ENCODE peak calls at places on chromosomes 2 and 18, in ten cellular contexts. D, Q, M, O, Y, R, I, J, C and S are unnamed samples.

GRCh38 chr18:56727399-56727798 is 76.2 kb downstream of the WDR7 start:
- DNase-seq in D (no peak), Q (no peak), M (no peak), O (no peak), Y (no peak), R (no peak), I (no peak), J (no peak), C (no peak), S (no peak)

GRCh38 chr2:127953128-127953718 is 67.5 kb upstream of the AMMECR1L start:
- DNase-seq in D (peak), Q (no peak), M (no peak), O (no peak), Y (no peak), R (no peak), I (no peak), J (peak), C (no peak), S (no peak)

GRCh38 chr2:26914286-26914962 is 56.0 kb upstream of the MAPRE3 start:
- DNase-seq in D (no peak), Q (no peak), M (no peak), O (no peak), Y (no peak), R (no peak), I (no peak), J (no peak), C (no peak), S (no peak)

GRCh38 chr2:24101992-24102391 is 17.4 kb upstream of the TP53I3 start:
- DNase-seq in D (no peak), Q (no peak), M (no peak), O (no peak), Y (no peak), R (no peak), I (no peak), J (no peak), C (no peak), S (no peak)

GRCh38 chr2:165055081-165055879 is 100.0 kb upstream of the SLC38A11 start:
- DNase-seq in D (peak), Q (no peak), M (no peak), O (no peak), Y (no peak), R (no peak), I (no peak), J (no peak), C (no peak), S (peak)

GRCh38 chr18:51527826-51528225 is 330.3 kb upstream of the MEX3C start:
- DNase-seq in D (no peak), Q (no peak), M (no peak), O (no peak), Y (no peak), R (no peak), I (no peak), J (no peak), C (no peak), S (no peak)

GRCh38 chr2:134457353-134457752 is 203.5 kb downstream of the MGAT5 start:
- DNase-seq in D (no peak), Q (no peak), M (no peak), O (no peak), Y (no peak), R (no peak), I (no peak), J (no peak), C (no peak), S (no peak)

GRCh38 chr18:77100751-77101355 is 31.7 kb downstream of the MBP start:
- DNase-seq in D (no peak), Q (no peak), M (no peak), O (no peak), Y (no peak), R (peak), I (no peak), J (no peak), C (no peak), S (no peak)

GRCh38 chr2:98730053-98730850 is 680 bp downstream of the MGAT4A start:
- DNase-seq in D (no peak), Q (no peak), M (no peak), O (peak), Y (peak), R (peak), I (peak), J (peak), C (no peak), S (no peak)

GRCh38 chr2:240325006-240325653 is 110.3 kb upstream of the GPC1 start:
- DNase-seq in D (no peak), Q (no peak), M (no peak), O (no peak), Y (no peak), R (no peak), I (no peak), J (no peak), C (no peak), S (peak)

GRCh38 chr2:45184606-45185005 is 175.4 kb upstream of the SIX2 start:
- DNase-seq in D (peak), Q (no peak), M (no peak), O (no peak), Y (no peak), R (peak), I (no peak), J (no peak), C (peak), S (no peak)

GRCh38 chr2:128315122-128315828 is 3.4 kb downstream of the HS6ST1 start:
- DNase-seq in D (no peak), Q (no peak), M (no peak), O (no peak), Y (peak), R (no peak), I (no peak), J (no peak), C (peak), S (no peak)

GRCh38 chr2:73851274-73851673 is 22.5 kb downstream of the STAMBP start:
- DNase-seq in D (peak), Q (no peak), M (no peak), O (no peak), Y (no peak), R (peak), I (no peak), J (peak), C (no peak), S (no peak)

GRCh38 chr2:98716786-98717185 is 14.1 kb downstream of the MGAT4A start:
- DNase-seq in D (no peak), Q (no peak), M (no peak), O (no peak), Y (no peak), R (no peak), I (no peak), J (no peak), C (no peak), S (no peak)

GRCh38 chr2:230441188-230441897 is 25.3 kb downstream of the SP100 start:
- DNase-seq in D (peak), Q (no peak), M (no peak), O (peak), Y (no peak), R (no peak), I (no peak), J (peak), C (no peak), S (peak)

GRCh38 chr2:183038341-183039300 is at the start of gene NCKAP1:
- DNase-seq in D (peak), Q (peak), M (peak), O (peak), Y (peak), R (peak), I (peak), J (peak), C (peak), S (peak)

GRCh38 chr18:34224423-34225217 is at the start of gene NOL4:
- DNase-seq in D (no peak), Q (no peak), M (peak), O (no peak), Y (no peak), R (peak), I (no peak), J (peak), C (peak), S (no peak)

GRCh38 chr2:20050712-20051517 is 513 bp downstream of the LAPTM4A start:
- DNase-seq in D (peak), Q (no peak), M (no peak), O (no peak), Y (no peak), R (peak), I (peak), J (peak), C (no peak), S (peak)

GRCh38 chr18:60910534-60910933 is 422.7 kb upstream of the CDH20 start:
- DNase-seq in D (peak), Q (no peak), M (no peak), O (no peak), Y (no peak), R (no peak), I (no peak), J (no peak), C (no peak), S (no peak)

GRCh38 chr18:62418258-62418657 is 93.1 kb downstream of the TNFRSF11A start:
- DNase-seq in D (no peak), Q (no peak), M (no peak), O (no peak), Y (no peak), R (no peak), I (no peak), J (no peak), C (no peak), S (no peak)

GRCh38 chr18:62281684-62282083 is 43.4 kb upstream of the TNFRSF11A start:
- DNase-seq in D (peak), Q (peak), M (no peak), O (peak), Y (no peak), R (peak), I (no peak), J (no peak), C (no peak), S (peak)

GRCh38 chr2:240974771-240975572 is 23.4 kb upstream of the SNED1 start:
- DNase-seq in D (no peak), Q (no peak), M (no peak), O (no peak), Y (no peak), R (no peak), I (no peak), J (no peak), C (peak), S (peak)

GRCh38 chr2:237998530-237998929 is 31.7 kb downstream of the UBE2F start:
- DNase-seq in D (peak), Q (no peak), M (peak), O (no peak), Y (no peak), R (no peak), I (no peak), J (no peak), C (no peak), S (peak)

GRCh38 chr18:55489034-55489741 is 98.8 kb downstream of the TCF4 start:
- DNase-seq in D (no peak), Q (no peak), M (no peak), O (no peak), Y (no peak), R (no peak), I (no peak), J (no peak), C (no peak), S (no peak)
- H3K4me3 ChIP-seq in D (no peak), Q (no peak), M (no peak), O (no peak), Y (no peak), R (no peak), I (no peak), J (no peak), C (no peak), S (no peak)

GRCh38 chr2:222561817-222562424 is 94.0 kb downstream of the FARSB start:
- DNase-seq in D (peak), Q (no peak), M (no peak), O (peak), Y (no peak), R (peak), I (no peak), J (peak), C (no peak), S (peak)
- TF ChIP-seq CTCF in D (peak), Q (peak), M (peak), O (peak), Y (peak), R (peak), I (peak), J (peak), C (peak), S (peak)

GRCh38 chr18:57792741-57793629 is 10.1 kb downstream of the ATP8B1 start:
- DNase-seq in D (peak), Q (no peak), M (no peak), O (no peak), Y (no peak), R (no peak), I (no peak), J (no peak), C (no peak), S (no peak)

GRCh38 chr18:57794951-57795728 is 8.0 kb downstream of the ATP8B1 start:
- DNase-seq in D (no peak), Q (no peak), M (no peak), O (no peak), Y (no peak), R (peak), I (no peak), J (peak), C (no peak), S (no peak)

GRCh38 chr18:57791192-57791591 is 11.9 kb downstream of the ATP8B1 start:
- DNase-seq in D (no peak), Q (no peak), M (no peak), O (no peak), Y (no peak), R (no peak), I (no peak), J (no peak), C (no peak), S (no peak)

GRCh38 chr18:57791911-57792310 is 11.2 kb downstream of the ATP8B1 start:
- DNase-seq in D (no peak), Q (no peak), M (no peak), O (no peak), Y (no peak), R (no peak), I (no peak), J (no peak), C (no peak), S (no peak)

GRCh38 chr18:57793630-57793986 is 9.5 kb downstream of the ATP8B1 start:
- DNase-seq in D (no peak), Q (no peak), M (no peak), O (no peak), Y (no peak), R (no peak), I (no peak), J (no peak), C (no peak), S (no peak)
- H3K4me3 ChIP-seq in D (no peak), Q (peak), M (no peak), O (no peak), Y (no peak), R (no peak), I (no peak), J (no peak), C (no peak), S (no peak)

GRCh38 chr18:11655605-11655932 is 33.5 kb upstream of the GNAL start:
- DNase-seq in D (no peak), Q (no peak), M (no peak), O (no peak), Y (no peak), R (no peak), I (no peak), J (no peak), C (no peak), S (no peak)
- TF ChIP-seq CTCF in D (no peak), Q (no peak), M (no peak), O (no peak), Y (no peak), R (no peak), I (no peak), J (no peak), C (no peak), S (no peak)

DNA sequence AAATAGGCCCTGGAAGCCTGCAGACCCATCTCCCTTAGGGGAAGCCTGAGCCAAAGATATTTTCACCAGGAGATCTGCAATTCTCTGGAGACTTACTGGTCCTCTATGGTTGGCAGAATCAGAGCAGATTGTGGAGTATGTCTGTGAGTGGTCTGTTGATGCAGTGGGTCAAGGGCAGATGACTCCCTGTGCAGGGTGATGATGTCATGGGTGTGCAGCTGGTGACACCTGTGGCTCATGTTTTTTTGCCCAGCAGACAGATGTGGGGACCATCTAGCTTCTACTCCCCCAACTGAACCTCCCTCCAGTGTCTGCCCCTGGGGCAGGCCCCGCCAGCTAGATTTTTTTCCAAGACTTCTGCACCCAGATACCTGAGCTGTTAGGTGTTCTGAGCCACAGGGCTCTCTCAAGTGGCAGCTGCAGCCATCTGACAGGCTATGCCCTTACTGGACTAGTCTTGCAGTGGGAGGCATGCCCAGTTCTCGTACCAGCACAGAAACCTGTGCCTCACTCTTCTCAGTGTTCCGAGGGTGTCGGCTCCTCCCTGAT is 558.7 kb upstream of the LRRTM1 start:
- DNase-seq in D (no peak), Q (no peak), M (no peak), O (no peak), Y (no peak), R (no peak), I (no peak), J (no peak), C (no peak), S (no peak)
- H3K4me3 ChIP-seq in D (no peak), Q (no peak), M (no peak), O (no peak), Y (no peak), R (no peak), I (no peak), J (no peak), C (no peak), S (no peak)

GRCh38 chr18:36769611-36770314 is 59.0 kb downstream of the TPGS2 start:
- DNase-seq in D (no peak), Q (no peak), M (no peak), O (no peak), Y (no peak), R (no peak), I (no peak), J (no peak), C (peak), S (peak)
- TF ChIP-seq CTCF in D (peak), Q (peak), M (peak), O (peak), Y (peak), R (no peak), I (peak), J (peak), C (peak), S (peak)

DNA sequence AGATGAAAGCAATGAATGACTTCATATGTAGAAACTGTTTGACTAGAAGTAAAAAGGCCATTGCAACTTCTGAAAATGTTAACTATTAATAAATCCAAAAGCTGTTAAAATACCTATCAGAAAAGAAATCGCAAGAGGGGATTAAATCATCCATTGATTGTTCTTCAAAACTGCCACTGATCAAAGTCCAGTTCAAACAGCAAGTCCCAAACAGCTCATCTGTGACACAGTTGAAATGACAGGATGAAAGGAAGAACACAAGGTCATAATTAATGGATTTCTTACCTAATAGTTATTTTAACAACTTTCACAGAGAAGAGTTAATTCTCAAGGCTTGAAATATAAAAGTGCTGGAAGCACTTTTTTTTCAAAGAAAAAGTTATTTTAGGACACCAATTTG is 90.4 kb downstream of the SESTD1 start:
- DNase-seq in D (no peak), Q (no peak), M (no peak), O (no peak), Y (no peak), R (no peak), I (no peak), J (no peak), C (no peak), S (no peak)
- H3K4me3 ChIP-seq in D (no peak), Q (no peak), M (no peak), O (no peak), Y (no peak), R (no peak), I (no peak), J (no peak), C (no peak), S (no peak)

DNA sequence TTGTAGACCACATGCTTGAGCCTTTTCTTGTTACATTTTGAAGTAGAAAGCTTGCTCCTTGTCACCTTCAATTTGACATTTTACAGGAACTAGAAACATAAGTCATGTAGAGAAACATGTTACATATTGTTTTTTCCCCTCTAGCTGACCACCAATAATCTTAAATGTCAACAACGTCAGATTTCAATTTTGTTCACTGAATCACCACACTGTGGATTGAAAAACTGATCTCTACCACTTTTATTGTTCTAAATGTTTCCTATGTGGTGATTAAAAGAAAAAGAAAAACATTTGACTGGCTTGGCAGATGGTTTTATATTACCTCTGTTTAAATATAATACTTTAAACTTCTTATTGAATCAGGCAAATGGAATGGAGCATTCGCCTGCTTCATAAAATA is 87.7 kb downstream of the DSEL start:
- DNase-seq in D (peak), Q (no peak), M (no peak), O (peak), Y (no peak), R (peak), I (no peak), J (no peak), C (no peak), S (peak)
- TF ChIP-seq CTCF in D (no peak), Q (no peak), M (no peak), O (no peak), Y (no peak), R (no peak), I (no peak), J (no peak), C (no peak), S (no peak)